ENCODE peak calls at places on chromosomes 3 and 15, in four cellular contexts. P is HEK293T, D is HepG2, E is K562. F is an unnamed sample.

GRCh38 chr15:63156086-63156707 is 1.1 kb downstream of the RPS27L start:
- DNase-seq in P (no peak), D (no peak), E (no peak), F (no peak)

GRCh38 chr3:39208463-39209055 is 16.2 kb upstream of the XIRP1 start:
- DNase-seq in P (peak), D (peak), E (peak), F (peak)

GRCh38 chr3:38835939-38836338 is 19.9 kb upstream of the SCN10A start:
- DNase-seq in P (no peak), D (no peak), E (no peak), F (no peak)

GRCh38 chr3:113212845-113213375 is 1.6 kb downstream of the BOC start:
- DNase-seq in P (no peak), D (no peak), E (no peak), F (no peak)

GRCh38 chr3:152243301-152243711 is 25.4 kb upstream of the MBNL1 start:
- DNase-seq in P (no peak), D (peak), E (peak), F (no peak)

GRCh38 chr15:28082891-28083688 is 16.0 kb downstream of the OCA2 start:
- DNase-seq in P (no peak), D (peak), E (no peak), F (no peak)

GRCh38 chr3:42820746-42821051 is 11.5 kb downstream of the ACKR2 start:
- DNase-seq in P (no peak), D (no peak), E (no peak), F (no peak)

GRCh38 chr3:105614288-105615030 is 247.8 kb downstream of the ALCAM start:
- DNase-seq in P (no peak), D (no peak), E (peak), F (no peak)

GRCh38 chr3:128289534-128289933 is 136.3 kb downstream of the EEFSEC start:
- DNase-seq in P (no peak), D (no peak), E (no peak), F (no peak)

GRCh38 chr3:100928638-100929428 is 64.4 kb downstream of the ABI3BP start:
- DNase-seq in P (no peak), D (no peak), E (no peak), F (no peak)

GRCh38 chr3:46892285-46893145 is 15.0 kb downstream of the PTH1R start:
- DNase-seq in P (no peak), D (no peak), E (peak), F (peak)
- TF ChIP-seq ELF4 in P (no peak), D (no peak), E (no peak), F (no peak)

DNA sequence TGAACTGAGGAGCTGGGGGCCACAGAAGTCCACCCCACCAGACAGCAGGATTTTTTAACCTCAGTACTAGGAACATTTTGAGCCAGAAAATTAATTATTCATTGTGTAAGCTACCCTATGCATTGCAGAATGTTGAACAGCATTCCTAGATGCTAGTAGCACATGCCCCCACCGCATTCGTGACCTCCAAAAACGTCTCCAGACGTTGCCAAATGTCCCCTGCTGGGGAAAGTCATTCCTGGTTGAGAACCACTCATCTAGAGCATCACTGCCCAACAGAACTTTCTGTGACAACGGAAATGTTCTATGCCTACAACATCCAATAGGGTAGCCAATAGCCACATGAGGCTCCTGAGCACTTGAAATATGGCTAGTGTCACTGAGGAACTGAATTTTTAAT is 333.5 kb downstream of the FOXP1 start:
- DNase-seq in P (no peak), D (no peak), E (no peak), F (no peak)
- TF ChIP-seq ELF4 in P (no peak), D (no peak), E (no peak), F (no peak)

DNA sequence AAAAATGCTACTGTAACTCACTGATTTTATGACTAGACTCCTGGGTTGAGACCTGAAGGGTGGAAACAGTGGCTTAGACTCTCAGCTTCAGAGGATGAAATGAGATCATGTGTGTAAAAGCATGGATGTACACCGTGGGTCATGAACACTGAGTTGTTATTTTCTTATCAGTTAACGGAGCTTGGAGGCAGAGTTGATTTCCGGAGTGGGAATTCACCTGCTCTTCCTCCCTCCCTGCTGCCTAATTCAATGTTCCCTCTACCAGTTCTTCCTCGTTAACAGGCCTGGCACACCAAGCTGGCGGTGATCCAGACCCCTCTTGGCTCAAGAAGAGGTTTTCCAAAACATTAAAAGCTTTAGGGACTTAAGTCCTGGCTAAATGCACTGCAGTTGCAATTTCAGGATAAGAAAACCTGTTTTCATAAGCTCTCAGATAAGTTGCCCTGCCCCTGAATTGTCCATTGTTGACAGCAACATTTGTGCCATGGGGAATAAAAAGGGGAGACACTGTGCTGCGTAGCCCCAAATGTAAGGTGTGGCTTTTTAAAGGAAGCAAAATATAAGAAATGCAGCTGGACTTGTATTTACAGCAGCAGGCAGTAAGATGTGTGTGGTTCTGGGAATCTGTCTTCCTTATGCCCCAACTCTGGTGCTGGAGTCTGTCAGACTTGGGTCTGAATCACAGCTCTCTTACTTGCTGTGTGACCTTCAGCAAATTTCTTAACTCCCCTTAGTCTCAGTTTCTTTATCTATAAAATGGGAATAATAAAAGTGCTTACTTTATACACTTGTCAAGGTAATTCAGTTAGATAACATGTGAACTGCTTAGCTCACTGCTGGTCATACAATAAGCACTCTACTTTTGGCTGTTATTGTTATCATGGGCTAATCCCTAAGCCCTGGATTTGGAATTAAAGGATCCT is 9.9 kb downstream of the PDIA5 start:
- DNase-seq in P (no peak), D (no peak), E (no peak), F (no peak)
- TF ChIP-seq ELF4 in P (no peak), D (no peak), E (no peak), F (no peak)

GRCh38 chr3:62210016-62210415 is 163.3 kb downstream of the FEZF2 start:
- DNase-seq in P (no peak), D (no peak), E (no peak), F (no peak)

GRCh38 chr3:62214850-62215249 is 158.5 kb downstream of the FEZF2 start:
- DNase-seq in P (no peak), D (no peak), E (no peak), F (peak)

GRCh38 chr3:62208385-62208784 is 165.0 kb downstream of the FEZF2 start:
- DNase-seq in P (no peak), D (no peak), E (no peak), F (no peak)

GRCh38 chr3:62207197-62207596 is 166.2 kb downstream of the FEZF2 start:
- DNase-seq in P (no peak), D (no peak), E (no peak), F (no peak)

DNA sequence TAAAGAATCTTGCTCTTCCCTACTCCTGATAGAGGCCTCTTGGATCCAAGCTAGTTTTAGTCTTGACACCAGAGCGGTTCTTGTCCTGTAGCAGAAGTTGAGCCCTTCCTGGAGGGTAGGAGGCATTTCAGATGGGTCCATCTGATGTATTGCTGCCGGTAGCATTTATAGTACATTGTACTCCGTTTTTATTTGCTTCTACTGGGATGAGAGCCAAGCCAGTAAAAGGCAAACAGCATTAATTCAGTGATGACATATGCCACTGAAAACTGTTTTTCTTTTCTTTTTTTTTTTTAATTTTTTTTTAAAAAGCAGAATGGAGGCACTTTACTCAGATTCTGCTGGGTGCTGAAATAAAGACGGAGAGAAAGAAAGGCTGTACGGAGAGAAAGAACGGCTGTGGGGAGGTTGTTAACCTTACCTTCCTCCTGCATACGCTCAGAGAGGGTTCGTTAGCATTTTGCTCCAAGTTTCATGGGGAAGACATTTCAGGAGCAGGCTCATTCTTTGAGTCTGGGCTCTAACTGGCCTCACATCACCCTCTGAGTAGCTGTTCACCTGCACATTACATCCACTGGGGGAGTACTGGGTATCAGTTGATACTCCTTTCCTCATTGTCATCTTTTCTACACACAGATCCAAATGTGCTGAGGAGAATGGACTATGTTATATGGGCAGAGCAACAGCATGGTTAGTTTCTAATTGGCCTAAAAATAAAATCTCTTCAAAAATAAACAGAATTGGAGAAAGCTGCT is 161.5 kb downstream of the FEZF2 start:
- DNase-seq in P (peak), D (no peak), E (peak), F (no peak)
- TF ChIP-seq ELF4 in P (no peak), D (no peak), E (no peak), F (no peak)

DNA sequence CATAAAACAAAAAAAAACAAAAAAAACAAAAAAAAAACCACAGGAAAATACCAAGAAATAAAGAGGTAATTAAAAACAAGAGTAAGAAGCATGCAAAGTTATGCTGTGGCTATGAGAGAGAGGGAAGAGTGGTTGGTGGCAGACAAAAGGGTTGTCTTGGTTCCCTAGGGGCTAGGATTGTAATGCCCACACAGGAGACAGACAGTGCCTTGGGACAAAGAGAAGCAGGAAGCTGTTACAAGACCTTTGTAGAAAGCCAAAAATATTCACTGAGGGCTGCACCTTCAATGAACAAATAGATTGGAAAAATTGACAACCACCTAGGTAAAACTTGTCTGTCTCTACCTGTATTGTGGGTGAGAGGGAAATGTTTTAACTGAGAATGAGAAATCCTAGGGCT is 44.9 kb upstream of the PRICKLE2 start:
- DNase-seq in P (no peak), D (no peak), E (no peak), F (no peak)
- TF ChIP-seq ELF4 in P (no peak), D (no peak), E (no peak), F (no peak)

GRCh38 chr3:24151595-24151994 is 206.5 kb downstream of the NR1D2 start:
- DNase-seq in P (no peak), D (no peak), E (no peak), F (no peak)

GRCh38 chr3:24155291-24155690 is 210.2 kb downstream of the NR1D2 start:
- DNase-seq in P (no peak), D (no peak), E (no peak), F (no peak)

GRCh38 chr3:24154751-24155150 is 209.7 kb downstream of the NR1D2 start:
- DNase-seq in P (no peak), D (no peak), E (no peak), F (no peak)

GRCh38 chr3:24156466-24156865 is 211.4 kb downstream of the NR1D2 start:
- DNase-seq in P (no peak), D (no peak), E (peak), F (no peak)

GRCh38 chr3:24154003-24154695 is 209.1 kb downstream of the NR1D2 start:
- DNase-seq in P (no peak), D (no peak), E (no peak), F (no peak)
- TF ChIP-seq ELF4 in P (no peak), D (no peak), E (no peak), F (no peak)

GRCh38 chr3:182527745-182528144 is 265.6 kb upstream of the ATP11B start:
- DNase-seq in P (no peak), D (peak), E (no peak), F (no peak)
- TF ChIP-seq ELF4 in P (no peak), D (no peak), E (no peak), F (no peak)

GRCh38 chr3:17175187-17175839 is 290.6 kb downstream of the PLCL2 start:
- DNase-seq in P (no peak), D (no peak), E (no peak), F (no peak)

GRCh38 chr3:17176757-17177156 is 292.0 kb downstream of the PLCL2 start:
- DNase-seq in P (no peak), D (no peak), E (no peak), F (no peak)

GRCh38 chr3:17182158-17182557 is 297.4 kb downstream of the PLCL2 start:
- DNase-seq in P (no peak), D (no peak), E (no peak), F (no peak)

GRCh38 chr3:17181413-17181907 is 296.7 kb downstream of the PLCL2 start:
- DNase-seq in P (no peak), D (no peak), E (no peak), F (no peak)

DNA sequence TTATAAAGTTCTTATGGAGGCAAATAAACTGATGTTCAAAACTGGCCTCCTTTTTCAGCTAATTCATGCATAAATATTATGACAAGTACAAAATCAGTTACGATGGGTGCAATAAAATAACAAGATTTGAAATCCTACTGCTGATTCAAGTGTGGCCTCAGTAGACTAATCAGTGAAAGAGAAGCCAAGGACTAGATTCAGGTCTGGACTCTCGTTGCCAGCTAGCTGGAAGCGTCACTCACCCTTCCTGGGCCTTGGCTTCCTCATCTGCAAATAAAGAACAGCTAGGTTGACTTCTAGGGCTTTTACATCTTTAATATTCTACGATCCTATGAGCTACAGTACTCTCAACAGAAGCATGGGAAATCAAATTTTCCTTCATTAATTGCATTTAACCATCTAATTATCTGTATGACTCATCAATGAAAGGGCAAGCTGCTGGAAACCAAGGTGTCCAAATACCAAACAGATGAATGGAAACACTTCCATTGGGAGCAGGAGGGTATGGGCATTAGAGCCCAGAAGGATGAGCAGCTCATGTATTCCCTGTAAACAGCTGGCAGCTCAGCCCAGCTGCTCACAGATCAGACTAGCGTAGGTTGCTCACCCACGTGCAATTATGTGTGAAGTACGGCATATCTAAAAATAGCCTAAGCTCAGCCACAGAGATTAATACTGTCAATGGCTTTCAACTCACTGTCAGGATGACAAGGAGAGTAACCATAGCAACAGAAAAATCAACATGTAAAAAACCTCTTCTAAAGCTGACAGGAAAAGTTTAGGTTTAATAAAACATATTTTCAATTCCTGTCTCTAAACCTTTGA is 294.8 kb downstream of the PLCL2 start:
- DNase-seq in P (no peak), D (no peak), E (no peak), F (no peak)
- TF ChIP-seq ELF4 in P (no peak), D (no peak), E (no peak), F (no peak)